ENCODE peak calls at places on chromosomes 3 and 15, in four cellular contexts. Q, N, H and U are unnamed samples.

GRCh38 chr3:102229062-102229655 is 205.7 kb upstream of the ZPLD1 start:
- DNase-seq in Q (no peak), N (peak; percentile 51), H (peak; percentile 61), U (peak; percentile 78)

GRCh38 chr3:197021729-197022404 is 7.8 kb downstream of the MELTF start:
- DNase-seq in Q (no peak), N (no peak), H (no peak), U (no peak)

GRCh38 chr3:57977755-57978715 is 30.2 kb upstream of the FLNB start:
- DNase-seq in Q (no peak), N (peak; percentile 67), H (no peak), U (no peak)

GRCh38 chr3:185176756-185177359 is 24.0 kb upstream of the C3orf70 start:
- DNase-seq in Q (no peak), N (peak; percentile 36), H (no peak), U (peak; percentile 68)

GRCh38 chr3:25572919-25573385 is 91.8 kb downstream of the TOP2B start:
- DNase-seq in Q (no peak), N (no peak), H (no peak), U (no peak)

GRCh38 chr3:124007186-124007585 is 15.3 kb upstream of the ROPN1 start:
- DNase-seq in Q (no peak), N (no peak), H (no peak), U (no peak)

GRCh38 chr15:68045289-68046265 is 8.5 kb upstream of the PIAS1 start:
- DNase-seq in Q (no peak), N (peak; percentile 48), H (no peak), U (no peak)

GRCh38 chr3:124634210-124635168 is 95.8 kb upstream of the UMPS start:
- DNase-seq in Q (no peak), N (peak; percentile 79), H (no peak), U (no peak)

GRCh38 chr3:43948013-43948412 is 257.3 kb downstream of the ABHD5 start:
- DNase-seq in Q (no peak), N (no peak), H (no peak), U (no peak)

GRCh38 chr15:71747128-71748083 is 62.9 kb upstream of the NR2E3 start:
- DNase-seq in Q (no peak), N (peak; percentile 87), H (no peak), U (no peak)

GRCh38 chr3:81709606-81710005 is 51.8 kb downstream of the GBE1 start:
- DNase-seq in Q (no peak), N (no peak), H (no peak), U (no peak)

GRCh38 chr3:29183346-29184087 is 97.4 kb upstream of the RBMS3 start:
- DNase-seq in Q (no peak), N (no peak), H (no peak), U (no peak)

GRCh38 chr3:57855281-57855680 is 99.2 kb downstream of the SLMAP start:
- DNase-seq in Q (no peak), N (no peak), H (no peak), U (no peak)

GRCh38 chr15:64452988-64453688 is 7.2 kb upstream of the ZNF609 start:
- DNase-seq in Q (no peak), N (no peak), H (no peak), U (no peak)

GRCh38 chr3:116038968-116039950 is 406.0 kb downstream of the LSAMP start:
- DNase-seq in Q (no peak), N (no peak), H (no peak), U (peak; percentile 55)

GRCh38 chr3:99542771-99543518 is 95.4 kb upstream of the COL8A1 start:
- DNase-seq in Q (no peak), N (no peak), H (no peak), U (no peak)

GRCh38 chr15:76566276-76566675 is 229.7 kb downstream of the ISL2 start:
- DNase-seq in Q (no peak), N (no peak), H (no peak), U (no peak)

GRCh38 chr3:30342319-30343060 is 263.9 kb upstream of the TGFBR2 start:
- DNase-seq in Q (no peak), N (peak; percentile 87), H (no peak), U (peak; percentile 3)

GRCh38 chr3:73212683-73213082 is 151.2 kb downstream of the EBLN2 start:
- DNase-seq in Q (no peak), N (no peak), H (no peak), U (no peak)

GRCh38 chr15:57596978-57597377 is 5.3 kb downstream of the MYZAP start:
- DNase-seq in Q (no peak), N (no peak), H (no peak), U (no peak)

GRCh38 chr3:12175844-12176453 is 17.2 kb upstream of the TIMP4 start:
- DNase-seq in Q (no peak), N (peak; percentile 52), H (no peak), U (peak; percentile 61)

GRCh38 chr3:144947895-144948294 is 976.3 kb downstream of the DIPK2A start:
- DNase-seq in Q (no peak), N (no peak), H (no peak), U (no peak)

GRCh38 chr3:144953959-144954358 is 982.3 kb downstream of the DIPK2A start:
- DNase-seq in Q (no peak), N (no peak), H (no peak), U (no peak)

DNA sequence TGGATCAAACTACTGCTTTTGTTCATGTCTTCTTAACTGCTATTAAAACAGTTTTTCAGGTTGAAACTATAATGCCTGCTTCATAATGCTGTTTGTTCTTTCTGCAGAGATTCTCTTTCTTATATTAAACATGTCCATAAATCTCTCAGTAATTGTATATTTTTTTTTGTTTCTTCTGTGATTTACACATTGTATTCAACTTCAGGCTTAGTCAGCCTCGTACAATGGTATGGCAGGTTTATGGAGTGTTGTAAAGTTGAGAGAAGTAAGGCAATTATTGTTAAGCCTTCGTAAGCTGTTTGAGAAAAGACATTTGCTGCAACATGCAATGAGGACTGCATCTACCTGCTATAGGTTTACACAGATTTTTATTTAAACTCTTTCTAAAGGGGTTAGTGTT is 977.1 kb downstream of the DIPK2A start:
- DNase-seq in Q (no peak), N (no peak), H (no peak), U (no peak)
- TF ChIP-seq POLR2A in Q (no peak), N (no peak), H (no peak), U (no peak)

DNA sequence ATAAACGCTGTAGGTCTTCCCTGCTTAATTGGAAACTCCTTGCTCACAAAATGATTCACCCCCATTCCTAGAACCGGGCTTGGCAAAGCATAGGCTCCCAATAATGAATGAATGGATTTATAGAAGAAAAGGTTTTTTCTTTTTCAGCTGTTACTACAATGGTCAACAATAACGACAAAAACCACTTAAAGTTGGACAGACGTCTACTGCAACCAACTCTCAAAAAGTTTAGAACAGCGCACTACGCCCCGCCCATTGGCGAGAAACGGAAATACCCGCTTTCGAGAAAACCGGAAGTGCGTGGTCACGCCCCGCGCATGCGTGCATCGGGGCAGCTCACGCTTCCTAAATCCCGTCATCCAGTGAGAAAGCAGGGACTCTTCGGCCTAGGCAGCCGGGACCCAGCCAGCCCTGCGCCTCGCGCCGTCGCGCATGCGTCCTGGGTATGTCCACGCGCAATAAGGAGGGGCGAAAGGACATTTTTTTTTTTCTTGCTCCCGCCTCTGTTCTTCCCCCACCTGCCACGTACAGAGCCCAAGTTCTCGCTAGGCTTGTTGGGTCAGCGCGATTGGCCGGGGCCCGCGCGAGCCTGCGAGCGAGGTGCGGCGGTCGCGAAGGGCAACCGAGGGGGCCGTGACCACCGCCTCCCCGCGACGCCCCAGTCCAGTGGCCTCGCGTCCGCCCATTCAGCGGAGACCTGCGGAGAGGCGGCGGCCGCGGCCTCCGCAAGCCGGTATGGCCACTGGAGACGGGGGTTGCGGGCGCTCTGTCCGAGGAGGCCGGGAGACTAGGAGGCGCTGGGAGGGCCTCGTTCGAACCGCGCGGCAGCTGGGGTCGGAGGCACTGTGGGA is at the start of gene TFG:
- DNase-seq in Q (peak; percentile 80), N (peak; percentile 97), H (peak; percentile 98), U (peak; percentile 99)
- TF ChIP-seq POLR2A in Q (peak; percentile 89), N (peak; percentile 64), H (peak; percentile 89), U (peak; percentile 88)

DNA sequence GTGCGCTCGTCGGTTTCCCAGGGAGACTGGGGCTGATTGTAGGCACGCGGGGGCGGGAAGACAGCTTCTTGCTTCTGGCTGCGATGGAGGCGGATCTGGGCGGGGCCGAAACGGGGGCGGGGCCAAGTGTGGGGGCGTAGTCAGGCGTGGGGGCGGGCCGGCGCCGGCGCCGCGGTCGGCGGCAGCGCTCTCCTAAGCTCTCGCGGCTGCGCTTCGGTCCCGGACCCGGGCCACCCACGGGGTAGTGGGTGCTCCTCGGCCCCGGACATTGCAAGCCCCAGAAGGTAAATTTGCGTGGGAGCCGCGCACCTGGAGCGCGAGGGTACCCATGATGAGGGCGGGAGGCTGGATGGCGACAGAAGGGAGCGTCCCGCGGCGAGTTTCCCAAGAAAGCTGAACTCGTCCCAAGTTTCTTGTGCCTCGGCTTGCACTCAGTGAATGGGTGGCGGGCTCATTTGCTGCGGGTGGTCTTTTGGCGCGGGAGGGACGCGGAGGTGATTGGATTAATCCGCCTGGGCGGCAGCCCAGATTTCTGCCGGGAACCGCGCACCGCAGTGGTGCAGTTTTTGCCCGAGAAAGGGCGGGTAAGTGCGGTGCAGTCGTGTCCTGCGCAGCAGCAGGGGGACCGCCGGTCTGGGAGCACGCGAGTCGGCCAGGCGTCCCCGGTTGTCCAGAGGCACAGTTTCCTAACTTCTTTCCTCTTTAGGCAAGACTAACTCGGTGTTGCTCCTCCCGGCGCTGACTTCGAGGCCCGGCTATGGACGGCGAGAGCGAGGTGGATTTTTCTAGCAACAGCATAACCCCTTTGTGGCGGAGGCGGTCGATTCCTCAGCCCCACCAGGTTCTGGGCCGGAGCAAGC is at the start of gene ARHGEF26:
- DNase-seq in Q (no peak), N (peak; percentile 44), H (no peak), U (peak; percentile 75)
- TF ChIP-seq POLR2A in Q (peak; percentile 72), N (peak; percentile 41), H (no peak), U (no peak)

DNA sequence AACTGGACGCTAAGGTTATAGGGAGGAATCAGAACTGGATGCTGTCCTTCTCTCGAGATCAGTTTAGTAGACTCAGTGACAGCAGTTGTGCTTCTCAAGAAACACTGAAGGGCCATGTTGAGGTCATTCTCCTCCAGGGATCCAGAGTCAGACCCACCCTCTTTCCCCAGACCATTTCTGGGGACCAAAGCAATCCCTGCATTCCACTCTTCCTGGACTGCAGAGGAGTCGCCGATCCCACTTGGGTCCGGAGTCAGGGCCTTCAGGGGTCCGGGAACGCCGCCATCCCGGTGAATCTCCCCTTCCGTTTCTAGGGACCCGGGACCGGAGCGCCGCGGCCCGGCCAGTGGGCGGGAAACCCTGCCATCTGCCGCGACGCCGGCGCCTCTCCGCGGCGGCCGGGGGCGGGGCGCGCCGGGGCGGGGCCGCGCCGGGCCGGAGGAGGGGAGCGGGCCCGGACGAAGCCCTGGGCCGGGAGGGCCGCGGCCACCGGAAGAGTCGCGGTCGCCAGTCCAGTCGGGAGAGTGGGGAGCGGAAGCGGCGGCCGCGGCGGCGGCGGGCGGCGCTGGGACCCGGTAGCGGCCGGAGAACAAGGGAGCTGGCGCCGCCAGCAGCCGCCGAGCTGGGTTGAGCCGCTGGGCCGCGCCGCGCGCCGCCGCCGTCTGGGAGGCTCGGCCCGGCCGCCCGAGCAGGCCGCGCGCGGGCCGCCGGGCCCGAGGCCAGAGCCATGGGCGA is at the start of gene DVL3:
- DNase-seq in Q (no peak), N (peak; percentile 50), H (no peak), U (peak; percentile 77)
- TF ChIP-seq POLR2A in Q (peak; percentile 39), N (peak; percentile 60), H (peak; percentile 55), U (no peak)